ENCODE peak calls at places on chromosomes 1 and 21, in four cellular contexts. D, B, M and Z are unnamed samples.

GRCh38 chr1:39395357-39395831 is 96.0 kb upstream of the BMP8A start:
- DNase-seq in M (no peak), B (no peak), D (no peak), Z (peak)

GRCh38 chr1:33902486-33903209 is 38.8 kb downstream of the HMGB4 start:
- DNase-seq in M (no peak), D (no peak), B (no peak), Z (no peak)

GRCh38 chr21:45351526-45352275 is 53.3 kb upstream of the COL18A1 start:
- DNase-seq in M (no peak), B (no peak), D (no peak), Z (no peak)

GRCh38 chr1:67795179-67795916 is 37.9 kb downstream of the GNG12 start:
- DNase-seq in B (no peak), D (no peak), M (no peak), Z (no peak)

GRCh38 chr1:88983791-88984552 is 8.5 kb downstream of the KYAT3 start:
- DNase-seq in M (peak), B (no peak), D (no peak), Z (no peak)

GRCh38 chr1:152967201-152967600 is 3.2 kb upstream of the SPRR4 start:
- DNase-seq in B (no peak), D (no peak), M (no peak), Z (no peak)

GRCh38 chr1:201750934-201751333 is 78.0 kb upstream of the IPO9 start:
- DNase-seq in B (peak), M (no peak), D (no peak), Z (no peak)

GRCh38 chr1:59202455-59202854 is 94.4 kb upstream of the FGGY start:
- DNase-seq in M (no peak), D (no peak), B (no peak), Z (no peak)

GRCh38 chr1:197928849-197929336 is 11.7 kb downstream of the LHX9 start:
- DNase-seq in M (no peak), D (no peak), B (no peak), Z (no peak)

GRCh38 chr1:175129997-175130648 is 62.5 kb downstream of the KIAA0040 start:
- DNase-seq in M (no peak), B (no peak), D (no peak), Z (no peak)

GRCh38 chr1:150066838-150067183 is 765 bp upstream of the VPS45 start:
- DNase-seq in D (peak), M (peak), B (no peak), Z (no peak)

GRCh38 chr1:93471911-93472310 is 24.0 kb downstream of the FNBP1L start:
- DNase-seq in D (no peak), B (no peak), M (no peak), Z (peak)

GRCh38 chr1:153567621-153568366 is 2.1 kb upstream of the S100A2 start:
- DNase-seq in M (no peak), D (no peak), B (no peak), Z (no peak)